ENCODE peak calls at places on chromosome 20, in five cellular contexts. One of them, this sample, is unnamed.

GRCh38 chr20:2379511-2380229 is 1.0 kb upstream of the TGM6 start:
- DNase-seq in body of pancreas: no peak
- DNase-seq in dermis blood vessel endothelial cell: no peak
- DNase-seq in GM04504: no peak
- DNase-seq in skeletal muscle cell: no peak
- DNase-seq in this sample: peak

GRCh38 chr20:40668449-40669228 is 20.4 kb downstream of the MAFB start:
- DNase-seq in dermis blood vessel endothelial cell: no peak
- DNase-seq in skeletal muscle cell: no peak
- DNase-seq in GM04504: no peak
- DNase-seq in body of pancreas: peak
- DNase-seq in this sample: no peak

GRCh38 chr20:47204008-47204745 is 152.3 kb downstream of the ZMYND8 start:
- DNase-seq in GM04504: peak
- DNase-seq in skeletal muscle cell: no peak
- DNase-seq in body of pancreas: no peak
- DNase-seq in dermis blood vessel endothelial cell: no peak
- DNase-seq in this sample: no peak

GRCh38 chr20:21147593-21147992 is 21.7 kb downstream of the KIZ start:
- DNase-seq in skeletal muscle cell: peak
- DNase-seq in body of pancreas: no peak
- DNase-seq in GM04504: no peak
- DNase-seq in dermis blood vessel endothelial cell: no peak
- DNase-seq in this sample: no peak

GRCh38 chr20:34532320-34532719 is 16.1 kb downstream of the DYNLRB1 start:
- DNase-seq in skeletal muscle cell: no peak
- DNase-seq in GM04504: no peak
- DNase-seq in body of pancreas: no peak
- DNase-seq in dermis blood vessel endothelial cell: no peak
- DNase-seq in this sample: no peak

GRCh38 chr20:57199656-57200405 is 66.6 kb downstream of the BMP7 start:
- DNase-seq in skeletal muscle cell: no peak
- DNase-seq in GM04504: no peak
- DNase-seq in body of pancreas: no peak
- DNase-seq in dermis blood vessel endothelial cell: no peak
- DNase-seq in this sample: peak

GRCh38 chr20:5031206-5031557 is 29.9 kb upstream of the SLC23A2 start:
- DNase-seq in GM04504: no peak
- DNase-seq in body of pancreas: no peak
- DNase-seq in dermis blood vessel endothelial cell: no peak
- DNase-seq in skeletal muscle cell: no peak
- DNase-seq in this sample: no peak

GRCh38 chr20:60055740-60056139 is 97.5 kb downstream of the CDH26 start:
- DNase-seq in body of pancreas: no peak
- DNase-seq in GM04504: no peak
- DNase-seq in skeletal muscle cell: no peak
- DNase-seq in dermis blood vessel endothelial cell: no peak
- DNase-seq in this sample: peak

GRCh38 chr20:15875446-15875845 is 697.8 kb downstream of the KIF16B start:
- DNase-seq in dermis blood vessel endothelial cell: no peak
- DNase-seq in body of pancreas: peak
- DNase-seq in GM04504: no peak
- DNase-seq in skeletal muscle cell: no peak
- DNase-seq in this sample: no peak

GRCh38 chr20:36153754-36154695 is 515 bp upstream of the EPB41L1 start:
- DNase-seq in GM04504: no peak
- DNase-seq in body of pancreas: peak
- DNase-seq in dermis blood vessel endothelial cell: peak
- DNase-seq in skeletal muscle cell: no peak
- DNase-seq in this sample: peak

GRCh38 chr20:62640870-62641748 is 1.2 kb upstream of the SLCO4A1 start:
- DNase-seq in skeletal muscle cell: no peak
- DNase-seq in dermis blood vessel endothelial cell: no peak
- DNase-seq in GM04504: no peak
- DNase-seq in body of pancreas: no peak
- DNase-seq in this sample: no peak

GRCh38 chr20:25058051-25058796 is at the start of gene ACSS1:
- DNase-seq in body of pancreas: peak
- DNase-seq in dermis blood vessel endothelial cell: peak
- DNase-seq in GM04504: no peak
- DNase-seq in skeletal muscle cell: no peak
- DNase-seq in this sample: peak

GRCh38 chr20:33656010-33656782 is 5.9 kb upstream of the C20orf144 start:
- DNase-seq in skeletal muscle cell: no peak
- DNase-seq in GM04504: no peak
- DNase-seq in dermis blood vessel endothelial cell: no peak
- DNase-seq in body of pancreas: no peak
- DNase-seq in this sample: no peak

GRCh38 chr20:36071848-36072247 is 82.7 kb upstream of the EPB41L1 start:
- DNase-seq in GM04504: no peak
- DNase-seq in dermis blood vessel endothelial cell: no peak
- DNase-seq in skeletal muscle cell: no peak
- DNase-seq in body of pancreas: no peak
- DNase-seq in this sample: no peak

GRCh38 chr20:8043687-8044278 is 24.2 kb upstream of the TMX4 start:
- DNase-seq in body of pancreas: no peak
- DNase-seq in dermis blood vessel endothelial cell: peak
- DNase-seq in GM04504: no peak
- DNase-seq in skeletal muscle cell: no peak
- DNase-seq in this sample: peak

GRCh38 chr20:2757001-2757400 is 43.4 kb downstream of the CPXM1 start:
- DNase-seq in body of pancreas: no peak
- DNase-seq in GM04504: no peak
- DNase-seq in dermis blood vessel endothelial cell: no peak
- DNase-seq in skeletal muscle cell: no peak
- DNase-seq in this sample: no peak

This sample was measured in A673.